ENCODE peak calls at places on chromosomes 12 and 14, in five cellular contexts. One of them, this sample, is unnamed.

GRCh38 chr12:91542048-91542447 is 359.4 kb upstream of the DCN start:
- DNase-seq in CD8-positive, alpha-beta memory T cell: no peak
- DNase-seq in GM23338: no peak
- DNase-seq in CD8-positive, alpha-beta T cell: no peak
- DNase-seq in neuronal stem cell: no peak
- DNase-seq in this sample: no peak

GRCh38 chr12:100593490-100593889 is 20.0 kb downstream of the GAS2L3 start:
- DNase-seq in CD8-positive, alpha-beta T cell: no peak
- DNase-seq in GM23338: no peak
- DNase-seq in neuronal stem cell: no peak
- DNase-seq in CD8-positive, alpha-beta memory T cell: no peak
- DNase-seq in this sample: no peak

GRCh38 chr12:77133566-77133965 is 68.2 kb upstream of the E2F7 start:
- DNase-seq in GM23338: peak; percentile 86
- DNase-seq in CD8-positive, alpha-beta memory T cell: no peak
- DNase-seq in neuronal stem cell: peak; percentile 59
- DNase-seq in CD8-positive, alpha-beta T cell: no peak
- DNase-seq in this sample: no peak

GRCh38 chr12:131628766-131629448 is 82.0 kb upstream of the SFSWAP start:
- DNase-seq in CD8-positive, alpha-beta T cell: no peak
- DNase-seq in CD8-positive, alpha-beta memory T cell: no peak
- DNase-seq in GM23338: no peak
- DNase-seq in neuronal stem cell: no peak
- DNase-seq in this sample: no peak

GRCh38 chr12:54601841-54602240 is 13.4 kb upstream of the PPP1R1A start:
- DNase-seq in CD8-positive, alpha-beta memory T cell: no peak
- DNase-seq in GM23338: peak; percentile 58
- DNase-seq in CD8-positive, alpha-beta T cell: no peak
- DNase-seq in neuronal stem cell: no peak
- DNase-seq in this sample: no peak

GRCh38 chr12:25829192-25829591 is 129.3 kb upstream of the RASSF8 start:
- DNase-seq in CD8-positive, alpha-beta T cell: no peak
- DNase-seq in GM23338: no peak
- DNase-seq in neuronal stem cell: no peak
- DNase-seq in CD8-positive, alpha-beta memory T cell: no peak
- DNase-seq in this sample: no peak

GRCh38 chr14:93045211-93045674 is 70.5 kb downstream of the ITPK1 start:
- DNase-seq in GM23338: peak; percentile 52
- DNase-seq in neuronal stem cell: peak; percentile 60
- DNase-seq in CD8-positive, alpha-beta T cell: no peak
- DNase-seq in CD8-positive, alpha-beta memory T cell: no peak
- DNase-seq in this sample: no peak

GRCh38 chr12:88227871-88228270 is 85.8 kb downstream of the TMTC3 start:
- DNase-seq in CD8-positive, alpha-beta T cell: no peak
- DNase-seq in CD8-positive, alpha-beta memory T cell: no peak
- DNase-seq in neuronal stem cell: no peak
- DNase-seq in GM23338: peak; percentile 17
- DNase-seq in this sample: no peak

GRCh38 chr14:21748869-21749303 is 75.3 kb upstream of the OR4E1 start:
- DNase-seq in neuronal stem cell: peak; percentile 49
- DNase-seq in GM23338: peak; percentile 88
- DNase-seq in CD8-positive, alpha-beta T cell: peak; percentile 46
- DNase-seq in CD8-positive, alpha-beta memory T cell: peak; percentile 29
- DNase-seq in this sample: peak; percentile 14

GRCh38 chr14:72610831-72611200 is 283.1 kb downstream of the DPF3 start:
- DNase-seq in CD8-positive, alpha-beta memory T cell: no peak
- DNase-seq in neuronal stem cell: no peak
- DNase-seq in GM23338: no peak
- DNase-seq in CD8-positive, alpha-beta T cell: no peak
- DNase-seq in this sample: no peak

GRCh38 chr14:72610096-72610830 is 283.6 kb downstream of the DPF3 start:
- DNase-seq in CD8-positive, alpha-beta T cell: no peak
- DNase-seq in CD8-positive, alpha-beta memory T cell: no peak
- DNase-seq in neuronal stem cell: no peak
- DNase-seq in GM23338: no peak
- DNase-seq in this sample: no peak

GRCh38 chr14:72611506-72611905 is 282.4 kb downstream of the DPF3 start:
- DNase-seq in neuronal stem cell: no peak
- DNase-seq in CD8-positive, alpha-beta memory T cell: no peak
- DNase-seq in CD8-positive, alpha-beta T cell: no peak
- DNase-seq in GM23338: no peak
- DNase-seq in this sample: no peak

GRCh38 chr14:72613196-72613974 is 280.5 kb downstream of the DPF3 start:
- DNase-seq in CD8-positive, alpha-beta T cell: no peak
- DNase-seq in GM23338: no peak
- DNase-seq in neuronal stem cell: no peak
- DNase-seq in CD8-positive, alpha-beta memory T cell: no peak
- DNase-seq in this sample: no peak

GRCh38 chr14:72611956-72612500 is 281.9 kb downstream of the DPF3 start:
- DNase-seq in GM23338: no peak
- DNase-seq in CD8-positive, alpha-beta T cell: no peak
- DNase-seq in neuronal stem cell: no peak
- DNase-seq in CD8-positive, alpha-beta memory T cell: no peak
- DNase-seq in this sample: no peak
- H3K27ac ChIP-seq in GM23338: no peak overlapping the region
- H3K27ac ChIP-seq in CD8-positive, alpha-beta T cell: no peak overlapping the region
- H3K27ac ChIP-seq in neuronal stem cell: no peak overlapping the region
- H3K27ac ChIP-seq in CD8-positive, alpha-beta memory T cell: no peak overlapping the region
- H3K27ac ChIP-seq in this sample: no peak overlapping the region

GRCh38 chr14:35369701-35370191 is 34.8 kb downstream of the NFKBIA start:
- DNase-seq in CD8-positive, alpha-beta T cell: no peak
- DNase-seq in GM23338: no peak
- DNase-seq in CD8-positive, alpha-beta memory T cell: no peak
- DNase-seq in neuronal stem cell: no peak
- DNase-seq in this sample: no peak

GRCh38 chr14:35368139-35368460 is 36.4 kb downstream of the NFKBIA start:
- DNase-seq in neuronal stem cell: no peak
- DNase-seq in GM23338: no peak
- DNase-seq in CD8-positive, alpha-beta T cell: no peak
- DNase-seq in CD8-positive, alpha-beta memory T cell: no peak
- DNase-seq in this sample: no peak

GRCh38 chr14:35368993-35369392 is 35.6 kb downstream of the NFKBIA start:
- DNase-seq in CD8-positive, alpha-beta memory T cell: no peak
- DNase-seq in CD8-positive, alpha-beta T cell: no peak
- DNase-seq in GM23338: peak; percentile 47
- DNase-seq in neuronal stem cell: no peak
- DNase-seq in this sample: no peak

GRCh38 chr14:35367056-35367372 is 37.5 kb downstream of the NFKBIA start:
- DNase-seq in CD8-positive, alpha-beta T cell: no peak
- DNase-seq in neuronal stem cell: no peak
- DNase-seq in GM23338: no peak
- DNase-seq in CD8-positive, alpha-beta memory T cell: no peak
- DNase-seq in this sample: no peak

DNA sequence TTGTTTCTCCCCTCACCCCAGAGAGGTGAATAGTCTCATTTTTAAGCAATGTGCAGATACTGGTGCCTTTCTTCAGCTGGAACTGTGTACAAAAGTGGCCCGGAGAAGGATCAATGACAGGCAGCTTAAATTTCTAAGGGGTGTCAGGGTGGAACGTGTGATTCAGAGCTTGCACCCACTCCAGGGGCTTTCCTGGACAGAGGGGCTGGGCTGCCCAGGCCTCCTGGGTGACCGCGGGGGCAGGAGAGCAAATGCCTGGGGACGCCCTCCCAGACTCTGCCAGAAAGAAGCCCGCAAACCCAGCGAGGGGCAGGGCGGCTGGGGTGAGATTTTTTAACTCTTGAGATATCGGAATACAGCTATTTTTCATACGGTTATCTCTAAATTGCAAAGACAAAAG is 36.0 kb downstream of the NFKBIA start:
- DNase-seq in CD8-positive, alpha-beta T cell: no peak
- DNase-seq in GM23338: no peak
- DNase-seq in neuronal stem cell: no peak
- DNase-seq in CD8-positive, alpha-beta memory T cell: no peak
- DNase-seq in this sample: no peak
- H3K27ac ChIP-seq in CD8-positive, alpha-beta T cell: no peak overlapping the region
- H3K27ac ChIP-seq in GM23338: no peak overlapping the region
- H3K27ac ChIP-seq in neuronal stem cell: no peak overlapping the region
- H3K27ac ChIP-seq in CD8-positive, alpha-beta memory T cell: peak overlapping the region; percentile 54
- H3K27ac ChIP-seq in this sample: no peak overlapping the region

DNA sequence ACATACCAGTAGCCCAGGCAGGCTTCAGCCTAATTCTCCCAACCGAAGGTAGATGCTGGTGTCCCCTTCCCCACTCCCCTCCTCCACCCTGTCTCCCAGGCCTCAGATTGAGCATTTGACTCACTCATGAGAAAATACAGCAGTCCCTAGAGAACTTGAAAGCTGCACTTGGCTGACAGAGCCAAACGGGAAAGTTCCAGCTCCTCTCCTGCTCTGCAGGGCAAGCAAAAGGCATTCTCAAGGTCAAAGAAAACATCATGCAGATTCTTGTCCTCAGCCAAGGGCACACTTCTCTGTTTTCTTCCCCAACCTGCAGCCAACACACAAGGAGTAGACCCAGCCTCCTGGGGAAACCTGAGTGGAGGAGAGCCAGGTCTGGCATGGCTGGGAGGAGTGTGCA is 100.2 kb downstream of the IRF2BPL start:
- DNase-seq in CD8-positive, alpha-beta memory T cell: no peak
- DNase-seq in CD8-positive, alpha-beta T cell: no peak
- DNase-seq in neuronal stem cell: no peak
- DNase-seq in GM23338: no peak
- DNase-seq in this sample: no peak
- H3K27ac ChIP-seq in CD8-positive, alpha-beta memory T cell: no peak overlapping the region
- H3K27ac ChIP-seq in CD8-positive, alpha-beta T cell: no peak overlapping the region
- H3K27ac ChIP-seq in neuronal stem cell: no peak overlapping the region
- H3K27ac ChIP-seq in GM23338: no peak overlapping the region
- H3K27ac ChIP-seq in this sample: peak overlapping the region; percentile 36

GRCh38 chr12:46533723-46534122 is 161.2 kb upstream of the SLC38A2 start:
- DNase-seq in CD8-positive, alpha-beta T cell: no peak
- DNase-seq in neuronal stem cell: no peak
- DNase-seq in GM23338: no peak
- DNase-seq in CD8-positive, alpha-beta memory T cell: no peak
- DNase-seq in this sample: no peak
- H3K27ac ChIP-seq in CD8-positive, alpha-beta T cell: no peak overlapping the region
- H3K27ac ChIP-seq in neuronal stem cell: no peak overlapping the region
- H3K27ac ChIP-seq in GM23338: no peak overlapping the region
- H3K27ac ChIP-seq in CD8-positive, alpha-beta memory T cell: no peak overlapping the region
- H3K27ac ChIP-seq in this sample: no peak overlapping the region

GRCh38 chr14:68945585-68946289 is 33.4 kb downstream of the ACTN1 start:
- DNase-seq in CD8-positive, alpha-beta T cell: no peak
- DNase-seq in neuronal stem cell: no peak
- DNase-seq in GM23338: no peak
- DNase-seq in CD8-positive, alpha-beta memory T cell: no peak
- DNase-seq in this sample: no peak

GRCh38 chr14:68943107-68943506 is 36.0 kb downstream of the ACTN1 start:
- DNase-seq in neuronal stem cell: no peak
- DNase-seq in CD8-positive, alpha-beta T cell: no peak
- DNase-seq in CD8-positive, alpha-beta memory T cell: no peak
- DNase-seq in GM23338: no peak
- DNase-seq in this sample: no peak

GRCh38 chr14:68945190-68945584 is 33.9 kb downstream of the ACTN1 start:
- DNase-seq in CD8-positive, alpha-beta memory T cell: no peak
- DNase-seq in neuronal stem cell: no peak
- DNase-seq in CD8-positive, alpha-beta T cell: peak; percentile 36
- DNase-seq in GM23338: no peak
- DNase-seq in this sample: no peak

GRCh38 chr14:68942281-68943035 is 36.6 kb downstream of the ACTN1 start:
- DNase-seq in CD8-positive, alpha-beta T cell: no peak
- DNase-seq in GM23338: no peak
- DNase-seq in neuronal stem cell: no peak
- DNase-seq in CD8-positive, alpha-beta memory T cell: no peak
- DNase-seq in this sample: no peak

DNA sequence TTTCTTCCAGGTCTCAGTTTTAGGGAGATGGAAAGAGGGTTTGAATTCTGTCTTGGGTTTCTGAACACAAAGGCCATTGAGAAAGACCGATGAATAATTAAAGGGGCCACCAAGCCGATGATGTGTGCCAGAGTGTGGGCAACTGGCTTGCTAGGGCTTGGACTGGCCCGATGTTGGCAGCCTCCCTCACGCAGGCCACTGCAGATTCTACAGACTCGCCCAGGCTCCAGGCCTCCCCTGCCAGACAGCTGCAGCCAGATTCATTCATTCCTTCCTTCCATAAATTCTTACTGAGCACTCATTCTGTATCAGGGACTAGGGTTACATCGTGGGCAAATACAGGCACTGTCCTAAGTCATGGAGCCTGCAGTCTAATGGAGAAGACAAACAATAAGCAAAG is 34.9 kb downstream of the ACTN1 start:
- DNase-seq in CD8-positive, alpha-beta T cell: no peak
- DNase-seq in CD8-positive, alpha-beta memory T cell: no peak
- DNase-seq in GM23338: no peak
- DNase-seq in neuronal stem cell: no peak
- DNase-seq in this sample: no peak
- H3K27ac ChIP-seq in CD8-positive, alpha-beta T cell: no peak overlapping the region
- H3K27ac ChIP-seq in CD8-positive, alpha-beta memory T cell: no peak overlapping the region
- H3K27ac ChIP-seq in GM23338: peak overlapping the region; percentile 26
- H3K27ac ChIP-seq in neuronal stem cell: no peak overlapping the region
- H3K27ac ChIP-seq in this sample: peak overlapping the region; percentile 36

GRCh38 chr12:13211191-13211858 is 14.8 kb downstream of the EMP1 start:
- DNase-seq in CD8-positive, alpha-beta memory T cell: no peak
- DNase-seq in GM23338: no peak
- DNase-seq in CD8-positive, alpha-beta T cell: no peak
- DNase-seq in neuronal stem cell: no peak
- DNase-seq in this sample: no peak
- H3K27ac ChIP-seq in CD8-positive, alpha-beta memory T cell: no peak overlapping the region
- H3K27ac ChIP-seq in GM23338: no peak overlapping the region
- H3K27ac ChIP-seq in CD8-positive, alpha-beta T cell: no peak overlapping the region
- H3K27ac ChIP-seq in neuronal stem cell: no peak overlapping the region
- H3K27ac ChIP-seq in this sample: no peak overlapping the region

DNA sequence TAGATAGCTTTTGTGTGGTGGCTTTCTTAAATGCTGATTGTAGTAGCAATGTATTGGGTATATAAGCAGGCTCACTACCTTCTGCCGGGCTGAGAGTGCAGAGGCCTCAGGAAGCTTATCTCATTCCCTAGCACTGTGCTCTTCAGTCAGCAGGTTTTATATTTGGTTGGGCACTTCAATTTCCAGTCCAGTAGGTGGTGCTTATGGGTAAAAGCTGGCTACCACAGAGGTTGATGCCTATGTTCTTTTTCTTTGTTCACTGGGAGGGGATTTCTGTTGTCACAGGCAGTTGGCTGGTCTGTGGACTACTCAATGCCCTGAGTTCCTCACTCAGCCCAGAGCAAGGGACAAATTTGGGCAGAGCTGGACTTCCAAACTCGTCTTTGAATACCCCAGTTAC is 43.0 kb upstream of the GLIPR1 start:
- DNase-seq in CD8-positive, alpha-beta T cell: no peak
- DNase-seq in neuronal stem cell: no peak
- DNase-seq in GM23338: no peak
- DNase-seq in CD8-positive, alpha-beta memory T cell: no peak
- DNase-seq in this sample: no peak
- H3K27ac ChIP-seq in CD8-positive, alpha-beta T cell: no peak overlapping the region
- H3K27ac ChIP-seq in neuronal stem cell: no peak overlapping the region
- H3K27ac ChIP-seq in GM23338: no peak overlapping the region
- H3K27ac ChIP-seq in CD8-positive, alpha-beta memory T cell: no peak overlapping the region
- H3K27ac ChIP-seq in this sample: no peak overlapping the region